ENCODE peak calls at places on chromosomes 16 and 17, in seven cellular contexts. G is skeletal muscle cell; A is activated CD8-positive, alpha-beta memory T cell treated with anti-CD3 and anti-CD28 coated beads, Interleukin-2, amount 50 U/mL, for 48 hours; F is EL; X is right cardiac atrium; Z is effector memory CD4-positive, alpha-beta T cell; B is CMK. T is an unnamed sample.

GRCh38 chr16:20944861-20945390 is 44.4 kb downstream of the LYRM1 start:
- DNase-seq in G (no peak), A (peak), F (peak), X (no peak), Z (peak), B (peak), T (no peak)

GRCh38 chr17:76196675-76197074 is 43.6 kb downstream of the RNF157 start:
- DNase-seq in G (peak), A (no peak), F (no peak), X (peak), Z (no peak), B (no peak), T (no peak)

GRCh38 chr16:84616515-84616914 is 1.4 kb downstream of the COTL1 start:
- DNase-seq in G (no peak), A (no peak), F (peak), X (no peak), Z (no peak), B (no peak), T (peak)

GRCh38 chr16:89322381-89323119 is 105.0 kb downstream of the ZNF778 start:
- DNase-seq in G (peak), A (no peak), F (peak), X (peak), Z (no peak), B (no peak), T (no peak)

GRCh38 chr16:86110134-86110533 is 211.2 kb downstream of the IRF8 start:
- DNase-seq in G (no peak), A (no peak), F (no peak), X (no peak), Z (no peak), B (no peak), T (no peak)

GRCh38 chr17:72270530-72270929 is 149.7 kb downstream of the SOX9 start:
- DNase-seq in G (peak), A (no peak), F (peak), X (peak), Z (no peak), B (no peak), T (no peak)

GRCh38 chr17:14058051-14058450 is 11.3 kb upstream of the COX10 start:
- DNase-seq in G (no peak), A (no peak), F (no peak), X (no peak), Z (no peak), B (no peak), T (no peak)

GRCh38 chr17:7803981-7804380 is 30.0 kb upstream of the KDM6B start:
- DNase-seq in G (no peak), A (no peak), F (no peak), X (no peak), Z (no peak), B (no peak), T (peak)